ENCODE peak calls at places on chromosomes 16 and 17, in eight cellular contexts. Y is fibroblast of lung, G is lung, X is BJ, A is gastrocnemius medialis, W is NCI-H1436, U is progenitor cell of endocrine pancreas, D is ACHN. C is an unnamed sample.
A peak's percentile ranks its signal among the peaks of the same experiment; 100 is the strongest.

GRCh38 chr16:57834936-57835335 is 32.6 kb upstream of the KIFC3 start:
- DNase-seq in Y (peak; percentile 66), U (no peak), D (peak; percentile 86), X (no peak), A (no peak), W (no peak), G (no peak), C (peak; percentile 75)

GRCh38 chr17:27754549-27754948 is 45.8 kb downstream of the NOS2 start:
- DNase-seq in U (no peak), X (no peak), W (no peak), D (no peak), Y (no peak), A (no peak), G (no peak), C (no peak)

GRCh38 chr16:13915033-13915635 is 4.8 kb upstream of the ERCC4 start:
- DNase-seq in D (no peak), A (no peak), X (no peak), W (no peak), Y (no peak), U (no peak), G (no peak), C (no peak)

GRCh38 chr17:1399366-1399678 is 700 bp downstream of the YWHAE start:
- DNase-seq in Y (no peak), W (no peak), D (no peak), G (no peak), X (no peak), A (no peak), U (no peak), C (no peak)

GRCh38 chr16:68116256-68116853 is 31.2 kb downstream of the NFATC3 start:
- DNase-seq in Y (peak; percentile 23), W (no peak), U (no peak), D (peak; percentile 31), A (no peak), G (no peak), X (no peak), C (peak; percentile 11)

GRCh38 chr16:64615647-64616280 is 506.1 kb downstream of the CDH11 start:
- DNase-seq in Y (peak; percentile 41), W (no peak), U (no peak), D (no peak), G (no peak), X (no peak), A (no peak), C (peak; percentile 26)

GRCh38 chr16:4882633-4883285 is 35.5 kb downstream of the UBN1 start:
- DNase-seq in X (peak; percentile 14), W (no peak), G (peak; percentile 83), D (peak; percentile 93), Y (peak; percentile 89), U (no peak), A (peak; percentile 61), C (peak; percentile 93)

GRCh38 chr17:36934144-36934758 is 3.0 kb upstream of the LHX1 start:
- DNase-seq in W (no peak), U (no peak), X (no peak), G (no peak), Y (no peak), D (no peak), A (no peak), C (no peak)

GRCh38 chr17:5431929-5432556 is 6.9 kb downstream of the C1QBP start:
- DNase-seq in G (no peak), A (no peak), Y (no peak), U (no peak), W (no peak), D (no peak), X (no peak), C (no peak)

GRCh38 chr16:69741951-69742904 is 12.5 kb downstream of the NOB1 start:
- DNase-seq in W (no peak), Y (peak; percentile 21), U (no peak), A (peak; percentile 63), D (peak; percentile 32), G (peak; percentile 67), X (no peak), C (peak; percentile 48)

GRCh38 chr17:62075308-62075815 is 10.3 kb upstream of the MED13 start:
- DNase-seq in X (no peak), Y (peak; percentile 92), W (no peak), G (peak; percentile 25), D (no peak), U (no peak), A (no peak), C (peak; percentile 52)

GRCh38 chr17:12492450-12492849 is 173.2 kb upstream of the MYOCD start:
- DNase-seq in G (no peak), D (no peak), Y (peak; percentile 30), U (no peak), X (no peak), A (no peak), W (no peak), C (no peak)

GRCh38 chr16:31393056-31393455 is at the start of gene ITGAD:
- DNase-seq in G (no peak), A (no peak), W (no peak), U (no peak), X (no peak), Y (no peak), D (no peak), C (no peak)

GRCh38 chr17:21077286-21077685 is 34.5 kb upstream of the USP22 start:
- DNase-seq in X (no peak), G (no peak), W (no peak), A (no peak), U (no peak), D (no peak), Y (no peak), C (no peak)

GRCh38 chr17:75267403-75268232 is 3.4 kb downstream of the MIF4GD start:
- DNase-seq in A (no peak), U (no peak), G (no peak), X (no peak), D (no peak), Y (no peak), W (no peak), C (no peak)

GRCh38 chr17:17784599-17785264 is 52.1 kb downstream of the SREBF1 start:
- DNase-seq in W (peak; percentile 48), D (peak; percentile 33), Y (no peak), U (no peak), G (no peak), A (peak; percentile 73), X (no peak), C (peak; percentile 32)

GRCh38 chr17:82235775-82236141 is 6.9 kb downstream of the SLC16A3 start:
- DNase-seq in W (no peak), U (no peak), X (no peak), D (peak; percentile 27), A (no peak), Y (no peak), G (no peak), C (no peak)

GRCh38 chr17:11535231-11535630 is 63.0 kb upstream of the DNAH9 start:
- DNase-seq in A (no peak), D (no peak), W (no peak), U (no peak), X (no peak), Y (no peak), G (no peak), C (peak; percentile 5)

GRCh38 chr16:56334761-56335160 is 90.6 kb downstream of the AMFR start:
- DNase-seq in D (no peak), G (no peak), X (no peak), W (no peak), A (no peak), Y (no peak), U (no peak), C (no peak)

GRCh38 chr17:36682804-36683203 is 81.4 kb downstream of the MRM1 start:
- DNase-seq in W (no peak), Y (no peak), D (no peak), X (no peak), A (no peak), U (no peak), G (no peak), C (no peak)

GRCh38 chr17:42760652-42761581 is at the start of gene RAMP2:
- DNase-seq in Y (peak; percentile 10), D (peak; percentile 48), X (no peak), W (peak; percentile 39), U (no peak), G (no peak), A (no peak), C (peak; percentile 59)

GRCh38 chr16:49934557-49935260 is 78.8 kb upstream of the ZNF423 start:
- DNase-seq in A (no peak), D (no peak), G (no peak), Y (no peak), W (no peak), X (no peak), U (no peak), C (no peak)

GRCh38 chr16:49623501-49624266 is 232.2 kb downstream of the ZNF423 start:
- DNase-seq in W (no peak), A (no peak), D (no peak), Y (no peak), G (no peak), X (no peak), U (no peak), C (no peak)

GRCh38 chr17:44610871-44611270 is 45.4 kb upstream of the MEIOC start:
- DNase-seq in Y (peak; percentile 26), A (no peak), W (no peak), D (no peak), U (no peak), G (no peak), X (no peak), C (no peak)

GRCh38 chr17:4249452-4250029 is 14.2 kb downstream of the ANKFY1 start:
- DNase-seq in D (peak; percentile 62), G (no peak), Y (peak; percentile 39), A (no peak), U (no peak), W (peak; percentile 19), X (no peak), C (peak; percentile 46)

GRCh38 chr16:88504489-88505404 is 51.7 kb downstream of the ZFPM1 start:
- DNase-seq in X (no peak), A (no peak), D (no peak), U (peak; percentile 74), W (peak; percentile 23), G (no peak), Y (no peak), C (no peak)

GRCh38 chr17:4947411-4948165 is 742 bp downstream of the PFN1 start:
- DNase-seq in Y (peak; percentile 55), W (peak; percentile 9), G (peak; percentile 64), D (peak; percentile 61), X (no peak), U (peak; percentile 36), A (peak; percentile 56), C (peak; percentile 79)

GRCh38 chr16:89320717-89321501 is 103.4 kb downstream of the ZNF778 start:
- DNase-seq in G (no peak), W (peak; percentile 29), U (no peak), X (no peak), D (peak; percentile 84), Y (peak; percentile 75), A (peak; percentile 86), C (peak; percentile 58)

GRCh38 chr17:18254888-18255649 is 3.5 kb downstream of the FLII start:
- DNase-seq in W (no peak), D (no peak), Y (no peak), G (no peak), U (no peak), A (no peak), X (no peak), C (no peak)

GRCh38 chr17:49952209-49952911 is 16.6 kb upstream of the DLX4 start:
- DNase-seq in W (peak; percentile 86), G (peak; percentile 81), D (peak; percentile 81), U (peak; percentile 89), Y (peak; percentile 56), X (no peak), A (peak; percentile 43), C (peak; percentile 82)

GRCh38 chr17:81471804-81472456 is 40.7 kb downstream of the ACTG1 start:
- DNase-seq in W (no peak), A (peak; percentile 80), D (no peak), U (no peak), Y (peak; percentile 19), X (peak; percentile 76), G (peak; percentile 62), C (peak; percentile 57)

C was measured in astrocyte of the hippocampus.